ENCODE peak calls at places on chromosome 7, in eight cellular contexts. One of them, this sample, is unnamed.

GRCh38 chr7:40220421-40220911 is 85.7 kb downstream of the SUGCT start:
- DNase-seq in effector CD4-positive, alpha-beta T cell: no peak
- DNase-seq in left kidney: no peak
- DNase-seq in iris pigment epithelial cell: peak
- DNase-seq in AG09309: no peak
- DNase-seq in EL: peak
- DNase-seq in NCI-H2171 treated with DMSO at 0.1 percent for 48 hours: no peak
- DNase-seq in amygdala: no peak
- DNase-seq in this sample: no peak

GRCh38 chr7:20240080-20240926 is 23.1 kb upstream of the MACC1 start:
- DNase-seq in AG09309: no peak
- DNase-seq in amygdala: no peak
- DNase-seq in iris pigment epithelial cell: no peak
- DNase-seq in NCI-H2171 treated with DMSO at 0.1 percent for 48 hours: no peak
- DNase-seq in EL: no peak
- DNase-seq in left kidney: no peak
- DNase-seq in effector CD4-positive, alpha-beta T cell: no peak
- DNase-seq in this sample: no peak

GRCh38 chr7:135100856-135101255 is 47.0 kb upstream of the TMEM140 start:
- DNase-seq in AG09309: no peak
- DNase-seq in effector CD4-positive, alpha-beta T cell: no peak
- DNase-seq in left kidney: no peak
- DNase-seq in EL: peak
- DNase-seq in NCI-H2171 treated with DMSO at 0.1 percent for 48 hours: no peak
- DNase-seq in iris pigment epithelial cell: peak
- DNase-seq in amygdala: no peak
- DNase-seq in this sample: no peak

GRCh38 chr7:116249969-116250553 is 39.7 kb downstream of the TES start:
- DNase-seq in iris pigment epithelial cell: peak
- DNase-seq in NCI-H2171 treated with DMSO at 0.1 percent for 48 hours: no peak
- DNase-seq in amygdala: no peak
- DNase-seq in AG09309: no peak
- DNase-seq in left kidney: peak
- DNase-seq in EL: peak
- DNase-seq in effector CD4-positive, alpha-beta T cell: no peak
- DNase-seq in this sample: no peak

GRCh38 chr7:1346533-1346805 is 112.8 kb downstream of the MICALL2 start:
- DNase-seq in EL: no peak
- DNase-seq in effector CD4-positive, alpha-beta T cell: no peak
- DNase-seq in NCI-H2171 treated with DMSO at 0.1 percent for 48 hours: no peak
- DNase-seq in left kidney: no peak
- DNase-seq in AG09309: no peak
- DNase-seq in iris pigment epithelial cell: no peak
- DNase-seq in amygdala: no peak
- DNase-seq in this sample: no peak

GRCh38 chr7:157278791-157279678 is 57.8 kb upstream of the DNAJB6 start:
- DNase-seq in AG09309: no peak
- DNase-seq in left kidney: peak
- DNase-seq in NCI-H2171 treated with DMSO at 0.1 percent for 48 hours: no peak
- DNase-seq in amygdala: no peak
- DNase-seq in EL: no peak
- DNase-seq in iris pigment epithelial cell: no peak
- DNase-seq in effector CD4-positive, alpha-beta T cell: no peak
- DNase-seq in this sample: no peak

GRCh38 chr7:124100190-124100589 is 67.3 kb upstream of the TMEM229A start:
- DNase-seq in left kidney: no peak
- DNase-seq in NCI-H2171 treated with DMSO at 0.1 percent for 48 hours: no peak
- DNase-seq in effector CD4-positive, alpha-beta T cell: no peak
- DNase-seq in amygdala: no peak
- DNase-seq in AG09309: no peak
- DNase-seq in EL: no peak
- DNase-seq in iris pigment epithelial cell: no peak
- DNase-seq in this sample: no peak

GRCh38 chr7:147640821-147641220 is 949.7 kb upstream of the C7orf33 start:
- DNase-seq in iris pigment epithelial cell: no peak
- DNase-seq in amygdala: no peak
- DNase-seq in EL: no peak
- DNase-seq in NCI-H2171 treated with DMSO at 0.1 percent for 48 hours: no peak
- DNase-seq in effector CD4-positive, alpha-beta T cell: no peak
- DNase-seq in left kidney: no peak
- DNase-seq in AG09309: no peak
- DNase-seq in this sample: no peak

GRCh38 chr7:158824028-158824427 is 5.3 kb downstream of the ESYT2 start:
- DNase-seq in amygdala: no peak
- DNase-seq in iris pigment epithelial cell: no peak
- DNase-seq in EL: no peak
- DNase-seq in left kidney: no peak
- DNase-seq in NCI-H2171 treated with DMSO at 0.1 percent for 48 hours: no peak
- DNase-seq in AG09309: no peak
- DNase-seq in effector CD4-positive, alpha-beta T cell: peak
- DNase-seq in this sample: peak